ENCODE peak calls at places on chromosomes 12 and 14, in seven cellular contexts. Y, Q, T, X, G, E and P are unnamed samples.

GRCh38 chr14:95257521-95257920 is 62.2 kb downstream of the CLMN start:
- DNase-seq in G (no peak), Y (no peak), E (no peak), Q (no peak), T (no peak), X (no peak), P (no peak)

GRCh38 chr12:3550839-3551238 is 59.8 kb downstream of the PRMT8 start:
- DNase-seq in Y (no peak), T (peak), G (peak), X (no peak), Q (no peak), E (no peak), P (no peak)

GRCh38 chr12:51851408-51852097 is 3.0 kb upstream of the FIGNL2 start:
- DNase-seq in Y (no peak), E (no peak), X (no peak), Q (no peak), T (peak), G (no peak), P (no peak)

GRCh38 chr14:68759017-68759569 is 33.8 kb downstream of the ZFP36L1 start:
- DNase-seq in X (no peak), Q (no peak), T (no peak), Y (no peak), G (no peak), E (no peak), P (no peak)

GRCh38 chr12:84996759-84997158 is 39.3 kb downstream of the TSPAN19 start:
- DNase-seq in Q (no peak), G (no peak), X (no peak), E (no peak), T (no peak), Y (no peak), P (no peak)

GRCh38 chr12:68451261-68452091 is 119.3 kb upstream of the MDM1 start:
- DNase-seq in G (no peak), Q (peak), Y (no peak), E (peak), T (peak), X (peak), P (no peak)

GRCh38 chr12:19811922-19812321 is 372.6 kb downstream of the AEBP2 start:
- DNase-seq in T (peak), X (no peak), G (no peak), E (no peak), Q (no peak), Y (no peak), P (no peak)

GRCh38 chr12:3277261-3277943 is 200.2 kb downstream of the TSPAN9 start:
- DNase-seq in G (no peak), X (no peak), T (no peak), Y (no peak), E (no peak), Q (no peak), P (no peak)

GRCh38 chr14:99687284-99688209 is 3.4 kb downstream of the CYP46A1 start:
- DNase-seq in E (peak), G (peak), T (peak), Y (peak), Q (no peak), X (no peak), P (peak)

GRCh38 chr12:4580165-4580773 is 18.3 kb downstream of the DYRK4 start:
- DNase-seq in X (no peak), E (no peak), T (no peak), Y (no peak), G (no peak), Q (no peak), P (peak)

GRCh38 chr14:76256545-76256944 is 104.8 kb downstream of the GPATCH2L start:
- DNase-seq in Q (no peak), Y (no peak), X (no peak), G (no peak), E (no peak), T (no peak), P (no peak)
- H2BK120ac ChIP-seq in Q (no peak), Y (no peak), X (no peak), G (no peak), E (no peak), T (no peak), P (no peak)

GRCh38 chr12:121802485-121802842 is 1.3 kb upstream of the SETD1B start:
- DNase-seq in Q (no peak), T (no peak), G (no peak), E (no peak), X (no peak), Y (no peak), P (no peak)
- H2BK120ac ChIP-seq in Q (peak), T (no peak), G (no peak), E (no peak), X (no peak), Y (peak), P (no peak)

GRCh38 chr14:93184391-93185332 is at the start of the genes LYSET and MOAP1:
- DNase-seq in Q (peak), E (peak), X (peak), T (peak), G (peak), Y (peak), P (peak)

GRCh38 chr14:93186961-93187360 is 1.8 kb downstream of the LYSET start:
- DNase-seq in T (no peak), Y (no peak), E (no peak), G (no peak), X (no peak), Q (no peak), P (no peak)

GRCh38 chr14:93185333-93185688 is 194 bp downstream of the LYSET start:
- DNase-seq in G (no peak), Y (no peak), Q (no peak), T (no peak), E (no peak), X (no peak), P (no peak)

GRCh38 chr14:93186461-93186860 is 1.3 kb downstream of the LYSET start:
- DNase-seq in Q (no peak), T (peak), Y (no peak), X (peak), G (no peak), E (no peak), P (no peak)

GRCh38 chr14:93183596-93184317 is 940 bp downstream of the MOAP1 start:
- DNase-seq in Q (no peak), E (no peak), Y (no peak), T (no peak), G (no peak), X (no peak), P (no peak)
- H2BK120ac ChIP-seq in Q (no peak), E (no peak), Y (no peak), T (no peak), G (no peak), X (no peak), P (no peak)

DNA sequence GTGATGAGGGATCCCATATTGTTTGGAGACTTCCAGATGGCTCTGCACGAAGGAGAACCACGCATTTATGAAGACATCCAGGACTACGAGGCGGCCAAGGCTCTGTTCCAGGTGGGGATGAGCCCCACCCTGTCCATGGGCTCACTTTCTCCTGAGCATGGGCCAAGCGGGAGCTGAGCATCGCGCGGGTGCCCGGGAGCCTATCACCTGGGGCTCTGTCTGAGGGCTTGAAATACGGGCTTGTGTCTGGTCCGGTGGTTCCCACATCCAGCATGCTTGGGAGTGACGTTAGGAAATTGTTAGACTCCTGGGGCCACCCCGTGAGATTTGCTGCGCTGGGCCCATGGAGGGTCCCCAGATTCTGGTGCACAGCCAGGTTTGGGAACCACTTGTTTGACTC is 92.9 kb downstream of the CCDC92 start:
- DNase-seq in Q (no peak), Y (no peak), E (no peak), X (no peak), T (no peak), G (no peak), P (no peak)
- H2BK120ac ChIP-seq in Q (no peak), Y (no peak), E (no peak), X (no peak), T (no peak), G (no peak), P (no peak)

GRCh38 chr12:92605621-92606170 is 97.1 kb upstream of the PLEKHG7 start:
- DNase-seq in Y (no peak), X (no peak), E (no peak), Q (peak), T (peak), G (no peak), P (no peak)
- H2BK120ac ChIP-seq in Y (no peak), X (no peak), E (no peak), Q (peak), T (no peak), G (no peak), P (no peak)

DNA sequence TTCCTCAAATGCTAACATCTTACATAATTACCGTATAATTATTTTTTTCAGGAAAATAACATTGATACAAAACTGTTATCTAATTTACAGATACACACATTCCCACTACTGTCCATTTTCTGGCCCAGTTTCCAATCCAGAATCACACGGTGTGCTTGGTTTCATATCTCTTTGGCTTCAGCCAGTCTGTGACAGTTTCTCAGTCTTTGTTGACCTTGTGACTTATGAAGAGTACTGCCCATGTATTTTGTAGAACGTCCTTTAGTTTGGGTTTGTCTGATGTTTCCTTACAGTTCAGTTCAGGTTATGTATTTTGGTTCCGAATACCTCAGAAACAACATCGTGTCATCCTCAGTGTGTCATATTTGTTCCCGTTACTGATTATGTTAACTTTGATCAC is 16.2 kb downstream of the RXYLT1 start:
- DNase-seq in Q (no peak), T (no peak), G (no peak), E (no peak), X (no peak), Y (no peak), P (no peak)
- H2BK120ac ChIP-seq in Q (no peak), T (no peak), G (no peak), E (no peak), X (no peak), Y (no peak), P (no peak)

GRCh38 chr14:73102806-73103497 is 33.4 kb upstream of the PSEN1 start:
- DNase-seq in X (no peak), G (no peak), Y (no peak), E (no peak), Q (no peak), T (no peak), P (no peak)

GRCh38 chr14:73100334-73100733 is 36.0 kb upstream of the PSEN1 start:
- DNase-seq in X (no peak), T (peak), E (no peak), Y (no peak), G (no peak), Q (no peak), P (no peak)

DNA sequence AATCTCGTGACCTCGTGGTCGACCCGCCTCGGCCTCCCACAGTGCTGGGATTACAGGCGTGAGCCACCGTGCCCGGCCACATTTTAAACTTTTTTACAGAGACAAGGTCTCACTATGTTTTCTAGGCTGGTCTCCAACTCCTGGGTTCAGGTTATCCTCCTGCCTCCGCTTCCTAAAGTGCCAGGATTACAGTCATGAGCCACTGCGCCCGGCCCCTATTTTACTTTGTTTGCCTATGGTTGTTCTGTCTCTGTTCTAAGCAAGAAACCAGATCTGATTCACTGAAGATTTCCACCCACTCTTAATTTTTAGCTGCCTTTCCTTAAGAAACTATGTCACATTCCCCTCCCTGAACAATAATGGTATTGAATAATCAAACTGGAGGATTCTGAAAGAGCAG is 38.9 kb upstream of the PSEN1 start:
- DNase-seq in X (no peak), T (no peak), E (no peak), Q (peak), Y (no peak), G (no peak), P (no peak)
- H2BK120ac ChIP-seq in X (no peak), T (no peak), E (no peak), Q (no peak), Y (no peak), G (no peak), P (no peak)

DNA sequence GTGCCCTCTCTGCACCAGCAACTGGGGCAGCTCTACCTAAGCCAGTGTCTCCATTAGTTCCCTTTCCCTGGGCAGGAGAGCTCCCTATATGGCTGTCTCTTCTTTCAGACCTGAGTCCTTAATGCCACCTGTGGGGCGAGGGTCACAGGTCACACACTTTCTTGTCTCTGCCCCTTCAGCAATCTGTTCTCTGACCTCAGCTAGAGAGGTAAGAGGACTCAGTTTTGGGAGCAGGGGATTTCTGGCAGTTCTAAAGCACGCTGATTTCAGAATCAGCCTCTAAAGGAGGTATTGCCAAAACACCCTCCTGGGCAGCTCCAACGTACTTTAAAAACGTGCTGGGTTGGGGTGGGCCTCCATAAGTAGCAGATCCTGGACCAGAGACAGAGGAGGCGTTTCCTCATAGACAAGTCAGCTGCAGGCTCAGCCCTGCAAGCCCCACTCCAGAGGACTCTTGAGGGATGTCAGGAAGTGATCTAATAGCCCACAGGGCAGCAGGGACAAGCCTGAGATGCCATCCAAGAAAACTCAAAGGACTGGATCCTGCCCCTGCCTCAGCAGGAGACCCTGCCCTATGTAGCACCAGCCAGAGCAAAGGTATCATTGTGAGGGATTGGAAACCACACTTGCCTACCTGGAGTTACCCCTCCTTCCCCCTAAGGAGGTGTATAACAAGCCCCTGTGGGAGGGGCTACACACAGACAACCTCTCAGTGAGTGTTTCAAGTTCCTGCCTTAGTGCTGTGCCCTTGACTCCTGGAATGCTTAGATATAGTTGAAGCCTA is 8.6 kb downstream of the CTDSP2 start:
- DNase-seq in Y (peak), E (peak), T (no peak), X (peak), G (no peak), Q (peak), P (no peak)
- H2BK120ac ChIP-seq in Y (no peak), E (no peak), T (no peak), X (peak), G (no peak), Q (peak), P (no peak)